ENCODE peak calls at places on chromosomes 16 and 17, in six cellular contexts. D, K, L, C, I and F are unnamed samples.

GRCh38 chr16:380837-381787 is 666 bp downstream of the PGAP6 start:
- DNase-seq in D (peak; percentile 69), K (peak; percentile 61), L (peak; percentile 82), C (no peak), I (no peak), F (no peak)

GRCh38 chr16:6687593-6687992 is 645.1 kb upstream of the RBFOX1 start:
- DNase-seq in D (no peak), K (no peak), L (no peak), C (no peak), I (no peak), F (no peak)

GRCh38 chr16:72317378-72317777 is 145.4 kb upstream of the PMFBP1 start:
- DNase-seq in D (no peak), K (no peak), L (no peak), C (no peak), I (no peak), F (no peak)

GRCh38 chr16:5977329-5977728 is 879.7 kb upstream of the EEF2KMT start:
- DNase-seq in D (no peak), K (no peak), L (no peak), C (no peak), I (no peak), F (no peak)

GRCh38 chr16:79776243-79776884 is 175.8 kb upstream of the MAF start:
- DNase-seq in D (peak; percentile 6), K (peak; percentile 18), L (no peak), C (no peak), I (peak; percentile 57), F (no peak)

GRCh38 chr17:45143767-45144198 is 4.5 kb upstream of the HEXIM1 start:
- DNase-seq in D (peak; percentile 89), K (peak; percentile 73), L (peak; percentile 97), C (no peak), I (peak; percentile 93), F (no peak)

GRCh38 chr17:7132511-7133094 is 18.0 kb upstream of the ASGR2 start:
- DNase-seq in D (no peak), K (no peak), L (peak; percentile 41), C (no peak), I (no peak), F (no peak)

GRCh38 chr17:8044819-8045810 is 6.3 kb downstream of the ALOX15B start:
- DNase-seq in D (no peak), K (no peak), L (peak; percentile 72), C (no peak), I (no peak), F (no peak)

GRCh38 chr16:31474173-31474714 is 2.3 kb downstream of the TGFB1I1 start:
- DNase-seq in D (peak; percentile 25), K (no peak), L (no peak), C (no peak), I (no peak), F (no peak)

GRCh38 chr16:47475786-47476185 is 14.7 kb downstream of the PHKB start:
- DNase-seq in D (peak; percentile 40), K (no peak), L (no peak), C (no peak), I (peak; percentile 87), F (peak; percentile 19)

GRCh38 chr17:60390881-60391418 is 983 bp downstream of the USP32 start:
- DNase-seq in D (peak; percentile 78), K (peak; percentile 35), L (no peak), C (peak; percentile 37), I (peak; percentile 73), F (peak; percentile 53)

GRCh38 chr16:35599429-35600165 is 2140.2 kb downstream of the TP53TG3F start:
- DNase-seq in D (no peak), K (no peak), L (no peak), C (no peak), I (no peak), F (no peak)

GRCh38 chr17:39626171-39626670 is 531 bp upstream of the PPP1R1B start:
- DNase-seq in D (no peak), K (peak; percentile 38), L (no peak), C (no peak), I (no peak), F (no peak)

GRCh38 chr17:38667099-38667786 is 7.5 kb downstream of the EPOP start:
- DNase-seq in D (peak; percentile 89), K (peak; percentile 66), L (no peak), C (peak; percentile 54), I (peak; percentile 83), F (peak; percentile 57)

GRCh38 chr16:54627616-54628015 is 303.0 kb upstream of the IRX5 start:
- DNase-seq in D (no peak), K (no peak), L (no peak), C (no peak), I (no peak), F (no peak)

GRCh38 chr16:30740364-30741251 is 7.6 kb upstream of the PHKG2 start:
- DNase-seq in D (peak; percentile 43), K (peak; percentile 92), L (peak; percentile 91), C (peak; percentile 93), I (peak; percentile 89), F (peak; percentile 35)

GRCh38 chr16:21684199-21684598 is 20.4 kb downstream of the OTOA start:
- DNase-seq in D (no peak), K (peak; percentile 17), L (no peak), C (no peak), I (no peak), F (no peak)

GRCh38 chr16:46620265-46621005 is 744 bp downstream of the SHCBP1 start:
- DNase-seq in D (peak; percentile 24), K (peak; percentile 17), L (no peak), C (peak; percentile 8), I (no peak), F (no peak)

GRCh38 chr17:76658387-76658705 is 14.8 kb upstream of the ST6GALNAC1 start:
- DNase-seq in D (no peak), K (no peak), L (no peak), C (no peak), I (peak; percentile 42), F (no peak)

GRCh38 chr16:31105677-31106213 is 2.4 kb upstream of the BCKDK start:
- DNase-seq in D (peak; percentile 73), K (peak; percentile 87), L (peak; percentile 95), C (no peak), I (peak; percentile 97), F (peak; percentile 19)